ENCODE peak calls at places on chromosomes 13 and 19, in four cellular contexts. D is HCT116, L is GM12878, C is upper lobe of left lung. X is an unnamed sample. For H3K27me3, the result is how much of the 10 kb centered on the place peaks cover.

GRCh38 chr13:109165417-109165904 is 536.0 kb downstream of the MYO16 start:
- ATAC-seq in D (no peak), L (no peak), C (no peak), X (no peak)

GRCh38 chr13:23963947-23964346 is 66.6 kb upstream of the C1QTNF9B start:
- ATAC-seq in C (no peak), L (peak), D (no peak), X (no peak)

GRCh38 chr13:29379281-29379680 is 216.2 kb downstream of the SLC7A1 start:
- ATAC-seq in L (no peak), D (peak), C (no peak), X (no peak)

GRCh38 chr19:46813570-46814358 is 25.4 kb upstream of the SLC1A5 start:
- ATAC-seq in D (peak), C (peak), L (no peak), X (no peak)

GRCh38 chr13:28052945-28053344 is 47.4 kb downstream of the FLT3 start:
- ATAC-seq in C (peak), D (no peak), L (no peak), X (no peak)

GRCh38 chr19:54325631-54326030 is 12.7 kb upstream of the LILRA5 start:
- ATAC-seq in L (peak), D (peak), C (no peak), X (no peak)

GRCh38 chr13:65913173-65913572 is 1317.0 kb downstream of the PCDH9 start:
- ATAC-seq in D (peak), L (no peak), C (peak), X (peak)

GRCh38 chr13:80030491-80030890 is 310.4 kb downstream of the SPRY2 start:
- ATAC-seq in D (peak), L (peak), C (peak), X (no peak)

GRCh38 chr13:106596287-106596937 is 28.5 kb upstream of the ARGLU1 start:
- ATAC-seq in D (no peak), L (no peak), C (peak), X (no peak)

GRCh38 chr19:17751912-17752273 is 616 bp downstream of the FCHO1 start:
- ATAC-seq in L (peak), D (no peak), C (no peak), X (no peak)

GRCh38 chr19:4327252-4327876 is 11.3 kb downstream of the STAP2 start:
- ATAC-seq in C (peak), L (peak), D (peak), X (peak)

GRCh38 chr13:40439928-40440327 is 226.5 kb downstream of the FOXO1 start:
- ATAC-seq in L (peak), C (peak), D (no peak), X (peak)

DNA sequence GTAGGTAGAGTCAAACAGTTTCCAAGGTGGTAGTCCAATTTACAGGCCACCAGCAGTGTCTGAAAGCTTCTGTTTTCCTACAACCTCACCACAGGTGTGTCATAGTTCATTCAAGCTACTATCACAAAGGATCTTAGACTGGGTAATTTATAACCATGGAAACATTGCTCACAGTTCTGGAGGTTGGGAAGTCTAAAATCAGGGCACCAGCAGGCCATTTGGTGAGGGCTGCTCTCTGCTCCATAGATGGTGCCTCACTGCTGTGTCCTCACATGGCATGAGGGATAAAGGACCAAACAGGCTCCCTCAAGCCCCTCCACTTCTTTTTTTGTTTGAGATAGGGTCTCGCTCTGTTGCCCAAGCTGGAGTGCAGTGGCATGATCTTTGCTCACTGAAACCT is 60.6 kb downstream of the ING1 start:
- ATAC-seq in L (no peak), C (no peak), D (no peak), X (no peak)
- H3K27me3 ChIP-seq in L (under half), C (under half), D (under half), X (under half)

GRCh38 chr19:37936166-37936565 is 29.2 kb downstream of the SIPA1L3 start:
- ATAC-seq in D (no peak), L (no peak), C (no peak), X (no peak)
- H3K27ac ChIP-seq in D (no peak), L (no peak), C (no peak), X (no peak)

GRCh38 chr19:50313812-50314536 is 15.2 kb downstream of the KCNC3 start:
- ATAC-seq in D (peak), C (no peak), L (no peak), X (no peak)

GRCh38 chr19:50309396-50310125 is 19.6 kb downstream of the KCNC3 start:
- ATAC-seq in L (no peak), C (no peak), D (no peak), X (no peak)

GRCh38 chr19:50312967-50313811 is 16.0 kb downstream of the KCNC3 start:
- ATAC-seq in L (no peak), C (no peak), D (no peak), X (no peak)

GRCh38 chr19:50310759-50311465 is 18.3 kb downstream of the KCNC3 start:
- ATAC-seq in L (no peak), D (peak), C (no peak), X (no peak)

DNA sequence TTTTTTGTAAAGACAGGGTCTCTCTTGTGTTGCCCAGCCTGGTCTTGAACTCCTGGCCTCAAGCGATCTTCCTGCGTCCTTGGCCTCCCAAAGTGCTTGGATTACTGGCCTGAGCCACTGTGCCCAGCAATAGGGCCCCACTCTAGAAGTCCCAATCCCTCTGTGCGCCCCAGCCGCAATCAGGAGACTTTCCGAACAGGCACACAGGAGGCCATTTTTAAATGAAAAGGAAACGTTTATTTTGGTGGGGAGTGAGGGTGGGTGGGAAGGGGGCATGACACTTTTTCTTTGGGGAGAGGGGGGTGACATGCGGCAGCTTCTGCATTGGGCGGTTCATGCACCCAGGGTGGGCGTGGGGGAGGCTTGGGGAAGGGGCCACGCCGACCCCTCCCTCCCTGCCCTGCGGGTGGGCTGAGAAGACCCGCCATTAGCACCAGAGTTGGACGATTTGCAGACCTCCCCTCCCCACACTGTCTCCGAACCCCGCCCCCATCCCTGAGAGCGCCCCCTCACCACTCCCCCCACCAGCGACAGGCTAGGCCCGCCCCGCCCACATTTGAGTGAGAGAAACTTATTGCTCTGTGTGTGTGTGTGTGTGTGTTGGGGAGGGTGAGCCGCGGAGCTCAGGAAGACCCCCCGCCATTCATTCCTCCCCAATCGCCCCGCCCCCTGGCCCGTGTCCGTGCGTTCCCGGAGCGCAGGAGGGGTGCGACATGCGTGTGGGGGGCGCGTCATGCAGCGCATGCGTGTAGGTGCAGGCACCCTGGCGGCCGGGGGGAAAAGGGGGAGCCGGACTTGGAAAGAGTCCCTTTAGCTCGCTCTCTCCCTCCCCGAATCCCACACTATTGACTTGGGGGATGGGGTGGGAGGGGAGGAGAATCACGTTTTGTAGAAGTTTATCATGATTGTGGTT is 17.2 kb downstream of the KCNC3 start:
- ATAC-seq in C (no peak), D (peak), L (no peak), X (no peak)
- TF ChIP-seq POLR2AphosphoS5 in C (no peak), D (no peak), L (no peak), X (no peak)

GRCh38 chr13:51223284-51224270 is 1.4 kb downstream of the FAM124A start:
- ATAC-seq in L (no peak), D (no peak), C (no peak), X (no peak)
- H3K27me3 ChIP-seq in L (under half), D (under half), C (under half), X (under half)

GRCh38 chr19:33521480-33522370 is at the start of gene PEPD:
- ATAC-seq in L (peak), C (peak), D (peak), X (peak)
- H3K27ac ChIP-seq in L (no peak), C (peak), D (peak), X (peak)

DNA sequence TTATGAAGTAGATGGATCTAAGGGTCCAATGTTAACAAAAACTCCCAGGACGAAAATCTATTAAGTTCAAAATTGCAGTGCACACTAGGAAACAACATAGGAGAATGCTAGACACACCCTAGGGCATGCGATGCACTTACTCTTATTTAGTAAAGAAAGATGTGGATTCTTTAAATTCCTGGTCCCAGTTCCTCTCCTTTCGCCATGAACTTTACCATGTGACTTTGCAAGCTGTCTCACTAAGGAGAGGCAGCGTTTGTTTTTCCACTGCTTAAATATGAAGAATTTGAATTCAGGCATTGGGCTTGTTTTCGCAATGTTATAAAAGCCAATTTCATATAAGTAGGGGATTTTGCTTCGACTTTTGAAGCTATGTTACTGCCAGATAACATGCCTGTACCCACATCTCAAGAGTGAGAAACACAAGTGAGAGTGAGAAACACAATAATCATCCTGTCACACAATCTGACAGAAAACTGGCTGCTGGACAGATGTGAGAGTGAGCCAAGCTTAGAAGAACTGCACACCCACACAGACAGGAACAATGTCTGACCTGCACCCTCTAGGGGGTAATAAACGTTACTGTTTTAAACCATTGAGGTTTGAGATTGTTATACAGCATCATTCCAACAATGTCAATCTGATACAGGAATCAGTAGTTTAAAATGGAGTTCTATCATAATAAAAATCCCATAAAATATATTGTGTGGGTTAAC is 1308.5 kb downstream of the SLITRK5 start:
- ATAC-seq in L (peak), D (no peak), C (no peak), X (no peak)
- TF ChIP-seq POLR2AphosphoS5 in L (no peak), D (no peak), C (no peak), X (no peak)

GRCh38 chr19:39771751-39772150 is 6.9 kb upstream of the LEUTX start:
- ATAC-seq in L (no peak), C (no peak), D (no peak), X (no peak)

GRCh38 chr19:39765091-39766076 is 13.3 kb upstream of the LEUTX start:
- ATAC-seq in C (no peak), L (no peak), D (peak), X (no peak)

GRCh38 chr19:39768334-39768733 is 10.3 kb upstream of the LEUTX start:
- ATAC-seq in C (no peak), D (no peak), L (no peak), X (no peak)

GRCh38 chr19:39768811-39769210 is 9.8 kb upstream of the LEUTX start:
- ATAC-seq in C (no peak), D (no peak), L (no peak), X (no peak)
- H3K27me3 ChIP-seq in C (under half), D (under half), L (under half), X (under half)

DNA sequence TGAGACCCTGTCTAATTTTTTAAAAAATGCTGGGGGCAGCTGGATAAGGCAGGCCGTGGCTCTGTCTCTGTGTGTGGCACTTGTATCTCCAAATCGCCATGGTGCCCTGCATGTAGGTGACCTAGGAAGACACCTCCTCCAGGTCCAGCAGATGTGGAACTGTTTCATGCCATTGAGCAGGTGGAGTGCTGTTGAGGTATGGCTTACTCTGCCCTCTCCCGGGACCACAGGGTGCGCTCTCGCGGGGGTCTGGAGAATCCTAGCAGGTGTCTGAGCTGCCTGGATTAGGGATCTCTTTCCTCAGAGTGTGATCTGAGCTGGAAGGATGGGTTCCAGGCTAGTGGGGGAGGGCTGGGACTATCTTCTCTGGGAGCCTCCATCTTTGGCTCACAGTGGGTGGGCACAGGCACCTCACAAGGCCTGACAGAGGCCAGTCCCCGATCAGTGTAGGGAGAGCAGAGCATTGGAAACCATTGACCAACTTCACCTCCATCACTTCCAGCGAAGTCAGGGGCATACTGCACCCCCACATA is 67.7 kb upstream of the TM9SF2 start:
- ATAC-seq in L (no peak), D (no peak), C (no peak), X (no peak)
- H3K27ac ChIP-seq in L (peak), D (no peak), C (no peak), X (no peak)